ENCODE peak calls at places on chromosomes 12 and 14, in six cellular contexts. One of them, this sample, is unnamed.

GRCh38 chr14:54671537-54671936 is 104.6 kb downstream of the SAMD4A start:
- DNase-seq in heart right ventricle: no peak
- DNase-seq in cerebellar cortex: no peak
- DNase-seq in GM04503: no peak
- DNase-seq in posterior cingulate gyrus: no peak
- DNase-seq in iPS DF 6.9: no peak
- DNase-seq in this sample: no peak

GRCh38 chr14:54589843-54590242 is 22.9 kb downstream of the SAMD4A start:
- DNase-seq in cerebellar cortex: no peak
- DNase-seq in iPS DF 6.9: no peak
- DNase-seq in posterior cingulate gyrus: no peak
- DNase-seq in GM04503: no peak
- DNase-seq in heart right ventricle: no peak
- DNase-seq in this sample: no peak

GRCh38 chr14:85415015-85415712 is 114.8 kb upstream of the FLRT2 start:
- DNase-seq in iPS DF 6.9: peak
- DNase-seq in posterior cingulate gyrus: no peak
- DNase-seq in GM04503: peak
- DNase-seq in cerebellar cortex: no peak
- DNase-seq in heart right ventricle: peak
- DNase-seq in this sample: no peak

GRCh38 chr12:15435597-15435996 is 113.3 kb downstream of the PTPRO start:
- DNase-seq in GM04503: no peak
- DNase-seq in posterior cingulate gyrus: no peak
- DNase-seq in heart right ventricle: no peak
- DNase-seq in cerebellar cortex: no peak
- DNase-seq in iPS DF 6.9: no peak
- DNase-seq in this sample: no peak

GRCh38 chr12:12081836-12082497 is 11.2 kb downstream of the BCL2L14 start:
- DNase-seq in heart right ventricle: peak
- DNase-seq in iPS DF 6.9: no peak
- DNase-seq in GM04503: peak
- DNase-seq in cerebellar cortex: peak
- DNase-seq in posterior cingulate gyrus: no peak
- DNase-seq in this sample: no peak

GRCh38 chr14:71452987-71453386 is 479.2 kb upstream of the RGS6 start:
- DNase-seq in posterior cingulate gyrus: no peak
- DNase-seq in cerebellar cortex: no peak
- DNase-seq in iPS DF 6.9: no peak
- DNase-seq in heart right ventricle: no peak
- DNase-seq in GM04503: peak
- DNase-seq in this sample: no peak

GRCh38 chr12:117582135-117582784 is 220.8 kb upstream of the NOS1 start:
- DNase-seq in heart right ventricle: no peak
- DNase-seq in iPS DF 6.9: no peak
- DNase-seq in posterior cingulate gyrus: no peak
- DNase-seq in GM04503: peak
- DNase-seq in cerebellar cortex: no peak
- DNase-seq in this sample: no peak

GRCh38 chr14:94175403-94176146 is 1.5 kb downstream of the PPP4R4 start:
- DNase-seq in heart right ventricle: no peak
- DNase-seq in posterior cingulate gyrus: no peak
- DNase-seq in GM04503: no peak
- DNase-seq in cerebellar cortex: peak
- DNase-seq in iPS DF 6.9: no peak
- DNase-seq in this sample: no peak

GRCh38 chr14:96363751-96364336 is 518 bp downstream of the GSKIP start:
- DNase-seq in posterior cingulate gyrus: no peak
- DNase-seq in GM04503: peak
- DNase-seq in iPS DF 6.9: no peak
- DNase-seq in heart right ventricle: peak
- DNase-seq in cerebellar cortex: peak
- DNase-seq in this sample: peak

GRCh38 chr14:20195911-20196310 is 5.2 kb downstream of the OR11G2 start:
- DNase-seq in heart right ventricle: no peak
- DNase-seq in posterior cingulate gyrus: no peak
- DNase-seq in GM04503: no peak
- DNase-seq in iPS DF 6.9: no peak
- DNase-seq in cerebellar cortex: no peak
- DNase-seq in this sample: no peak

GRCh38 chr14:90061849-90062794 is at the start of gene KCNK13:
- DNase-seq in posterior cingulate gyrus: no peak
- DNase-seq in heart right ventricle: no peak
- DNase-seq in GM04503: no peak
- DNase-seq in iPS DF 6.9: no peak
- DNase-seq in cerebellar cortex: no peak
- DNase-seq in this sample: no peak

GRCh38 chr12:114439833-114440449 is 34.0 kb upstream of the TBX5 start:
- DNase-seq in cerebellar cortex: no peak
- DNase-seq in iPS DF 6.9: no peak
- DNase-seq in GM04503: no peak
- DNase-seq in posterior cingulate gyrus: no peak
- DNase-seq in heart right ventricle: no peak
- DNase-seq in this sample: no peak

GRCh38 chr12:98595152-98595988 is 1.9 kb downstream of the SLC25A3 start:
- DNase-seq in posterior cingulate gyrus: no peak
- DNase-seq in GM04503: peak
- DNase-seq in heart right ventricle: no peak
- DNase-seq in cerebellar cortex: no peak
- DNase-seq in iPS DF 6.9: no peak
- DNase-seq in this sample: no peak

GRCh38 chr12:12327802-12328201 is 22.2 kb downstream of the MANSC1 start:
- DNase-seq in posterior cingulate gyrus: no peak
- DNase-seq in GM04503: no peak
- DNase-seq in heart right ventricle: peak
- DNase-seq in iPS DF 6.9: no peak
- DNase-seq in cerebellar cortex: peak
- DNase-seq in this sample: peak